ENCODE peak calls at places on chromosomes 3 and 15, in six cellular contexts. One of them, this sample, is unnamed.

GRCh38 chr3:152350139-152350538 is 81.4 kb downstream of the MBNL1 start:
- DNase-seq in thoracic aorta: no peak
- DNase-seq in endothelial cell: no peak
- DNase-seq in bronchial epithelial cell: no peak
- DNase-seq in OCI-LY7: no peak
- DNase-seq in natural killer cell: no peak
- DNase-seq in this sample: no peak

GRCh38 chr3:106945435-106945834 is 431.8 kb upstream of the CCDC54 start:
- DNase-seq in thoracic aorta: no peak
- DNase-seq in endothelial cell: no peak
- DNase-seq in bronchial epithelial cell: no peak
- DNase-seq in OCI-LY7: no peak
- DNase-seq in natural killer cell: no peak
- DNase-seq in this sample: no peak

GRCh38 chr3:124793054-124793740 is 62.9 kb downstream of the UMPS start:
- DNase-seq in thoracic aorta: no peak
- DNase-seq in endothelial cell: no peak
- DNase-seq in bronchial epithelial cell: peak; percentile 69
- DNase-seq in OCI-LY7: no peak
- DNase-seq in natural killer cell: no peak
- DNase-seq in this sample: no peak

GRCh38 chr3:144055604-144056003 is 84.0 kb downstream of the DIPK2A start:
- DNase-seq in thoracic aorta: no peak
- DNase-seq in endothelial cell: no peak
- DNase-seq in bronchial epithelial cell: peak; percentile 37
- DNase-seq in OCI-LY7: no peak
- DNase-seq in natural killer cell: no peak
- DNase-seq in this sample: no peak

GRCh38 chr15:74497584-74497983 is 36.6 kb upstream of the UBL7 start:
- DNase-seq in thoracic aorta: no peak
- DNase-seq in endothelial cell: no peak
- DNase-seq in bronchial epithelial cell: peak; percentile 93
- DNase-seq in OCI-LY7: no peak
- DNase-seq in natural killer cell: no peak
- DNase-seq in this sample: no peak

GRCh38 chr3:15753056-15753710 is 44.6 kb downstream of the ANKRD28 start:
- DNase-seq in thoracic aorta: no peak
- DNase-seq in endothelial cell: no peak
- DNase-seq in bronchial epithelial cell: peak; percentile 1
- DNase-seq in OCI-LY7: no peak
- DNase-seq in natural killer cell: no peak
- DNase-seq in this sample: no peak

GRCh38 chr3:131957980-131958379 is 76.8 kb downstream of the CPNE4 start:
- DNase-seq in thoracic aorta: no peak
- DNase-seq in endothelial cell: no peak
- DNase-seq in bronchial epithelial cell: peak; percentile 3
- DNase-seq in OCI-LY7: no peak
- DNase-seq in natural killer cell: no peak
- DNase-seq in this sample: no peak

GRCh38 chr15:44545934-44546802 is 9.2 kb downstream of the EIF3J start:
- DNase-seq in thoracic aorta: no peak
- DNase-seq in endothelial cell: no peak
- DNase-seq in bronchial epithelial cell: peak; percentile 46
- DNase-seq in OCI-LY7: peak; percentile 35
- DNase-seq in natural killer cell: no peak
- DNase-seq in this sample: no peak

GRCh38 chr3:150830094-150830681 is 67.2 kb upstream of the SIAH2 start:
- DNase-seq in thoracic aorta: no peak
- DNase-seq in endothelial cell: no peak
- DNase-seq in bronchial epithelial cell: peak; percentile 8
- DNase-seq in OCI-LY7: peak; percentile 26
- DNase-seq in natural killer cell: no peak
- DNase-seq in this sample: no peak

GRCh38 chr15:67456677-67457529 is 64.0 kb upstream of the C15orf61 start:
- DNase-seq in thoracic aorta: peak; percentile 19
- DNase-seq in endothelial cell: peak; percentile 85
- DNase-seq in bronchial epithelial cell: peak; percentile 56
- DNase-seq in OCI-LY7: peak; percentile 79
- DNase-seq in natural killer cell: peak; percentile 71
- DNase-seq in this sample: peak; percentile 94

GRCh38 chr3:71282976-71283375 is 300.6 kb downstream of the FOXP1 start:
- DNase-seq in thoracic aorta: no peak
- DNase-seq in endothelial cell: no peak
- DNase-seq in bronchial epithelial cell: no peak
- DNase-seq in OCI-LY7: no peak
- DNase-seq in natural killer cell: no peak
- DNase-seq in this sample: no peak

GRCh38 chr3:122758877-122759670 is 34.6 kb downstream of the HSPBAP1 start:
- DNase-seq in thoracic aorta: no peak
- DNase-seq in endothelial cell: no peak
- DNase-seq in bronchial epithelial cell: peak; percentile 18
- DNase-seq in OCI-LY7: no peak
- DNase-seq in natural killer cell: no peak
- DNase-seq in this sample: no peak

DNA sequence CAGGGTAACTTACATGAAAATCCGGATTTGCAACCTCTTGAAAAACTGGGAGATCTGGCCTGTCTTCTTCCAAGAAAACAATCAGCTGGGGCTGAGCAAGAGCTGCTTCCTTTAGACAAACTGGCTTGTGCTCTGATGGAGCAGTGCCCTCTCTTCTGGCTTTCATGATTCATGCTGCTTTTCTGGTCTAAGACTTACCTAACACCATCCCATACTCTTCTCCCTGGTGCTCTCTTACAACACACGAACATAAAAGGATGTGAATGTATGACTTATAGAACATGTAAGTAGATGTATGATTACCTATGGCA is 9.9 kb downstream of the TJP1 start:
- DNase-seq in thoracic aorta: no peak
- DNase-seq in endothelial cell: no peak
- DNase-seq in bronchial epithelial cell: peak; percentile 94
- DNase-seq in OCI-LY7: no peak
- DNase-seq in natural killer cell: no peak
- DNase-seq in this sample: no peak
- TF ChIP-seq CTCF in thoracic aorta: no peak
- TF ChIP-seq CTCF in endothelial cell: no peak
- TF ChIP-seq CTCF in bronchial epithelial cell: no peak
- TF ChIP-seq CTCF in OCI-LY7: no peak
- TF ChIP-seq CTCF in natural killer cell: no peak
- TF ChIP-seq CTCF in this sample: no peak

GRCh38 chr3:61560452-61561373 is 658 bp upstream of the PTPRG start:
- DNase-seq in thoracic aorta: peak; percentile 47
- DNase-seq in endothelial cell: peak; percentile 78
- DNase-seq in bronchial epithelial cell: peak; percentile 66
- DNase-seq in OCI-LY7: peak; percentile 70
- DNase-seq in natural killer cell: no peak
- DNase-seq in this sample: peak; percentile 65
- TF ChIP-seq CTCF in thoracic aorta: peak; percentile 17
- TF ChIP-seq CTCF in endothelial cell: no peak
- TF ChIP-seq CTCF in bronchial epithelial cell: peak; percentile 22
- TF ChIP-seq CTCF in OCI-LY7: peak; percentile 6
- TF ChIP-seq CTCF in natural killer cell: no peak
- TF ChIP-seq CTCF in this sample: peak; percentile 34

GRCh38 chr3:179376474-179376873 is 29.0 kb downstream of the MFN1 start:
- DNase-seq in thoracic aorta: no peak
- DNase-seq in endothelial cell: no peak
- DNase-seq in bronchial epithelial cell: no peak
- DNase-seq in OCI-LY7: no peak
- DNase-seq in natural killer cell: no peak
- DNase-seq in this sample: no peak

GRCh38 chr3:179375091-179375999 is 27.8 kb downstream of the MFN1 start:
- DNase-seq in thoracic aorta: no peak
- DNase-seq in endothelial cell: no peak
- DNase-seq in bronchial epithelial cell: no peak
- DNase-seq in OCI-LY7: no peak
- DNase-seq in natural killer cell: no peak
- DNase-seq in this sample: no peak

DNA sequence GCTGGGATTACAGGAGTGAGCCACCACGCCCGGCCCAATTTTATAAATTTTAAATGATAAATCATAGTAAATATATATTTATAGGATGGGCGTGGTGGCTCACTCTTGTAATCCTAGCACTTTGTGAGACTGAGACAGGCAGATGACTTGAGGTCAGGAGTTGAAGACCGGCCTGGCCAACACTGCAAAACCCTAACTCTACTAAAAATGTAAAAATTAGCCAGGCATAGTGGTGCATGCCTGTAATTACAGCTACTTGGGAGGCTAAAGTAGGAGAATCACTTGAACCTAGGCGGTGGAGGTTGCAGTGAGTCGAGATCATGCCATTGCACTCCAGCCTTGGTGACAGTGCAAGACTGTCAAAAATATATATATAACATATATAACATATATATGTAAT is 26.4 kb downstream of the MFN1 start:
- DNase-seq in thoracic aorta: no peak
- DNase-seq in endothelial cell: no peak
- DNase-seq in bronchial epithelial cell: no peak
- DNase-seq in OCI-LY7: no peak
- DNase-seq in natural killer cell: no peak
- DNase-seq in this sample: no peak
- TF ChIP-seq CTCF in thoracic aorta: no peak
- TF ChIP-seq CTCF in endothelial cell: peak; percentile 19
- TF ChIP-seq CTCF in bronchial epithelial cell: no peak
- TF ChIP-seq CTCF in OCI-LY7: no peak
- TF ChIP-seq CTCF in natural killer cell: no peak
- TF ChIP-seq CTCF in this sample: no peak

GRCh38 chr3:25505581-25505980 is 77.5 kb downstream of the RARB start:
- DNase-seq in thoracic aorta: no peak
- DNase-seq in endothelial cell: no peak
- DNase-seq in bronchial epithelial cell: no peak
- DNase-seq in OCI-LY7: no peak
- DNase-seq in natural killer cell: no peak
- DNase-seq in this sample: no peak

GRCh38 chr3:25507811-25508210 is 79.7 kb downstream of the RARB start:
- DNase-seq in thoracic aorta: no peak
- DNase-seq in endothelial cell: no peak
- DNase-seq in bronchial epithelial cell: no peak
- DNase-seq in OCI-LY7: no peak
- DNase-seq in natural killer cell: no peak
- DNase-seq in this sample: no peak

GRCh38 chr3:25503758-25504157 is 75.7 kb downstream of the RARB start:
- DNase-seq in thoracic aorta: no peak
- DNase-seq in endothelial cell: no peak
- DNase-seq in bronchial epithelial cell: no peak
- DNase-seq in OCI-LY7: no peak
- DNase-seq in natural killer cell: no peak
- DNase-seq in this sample: no peak

GRCh38 chr3:25497096-25497495 is 69.0 kb downstream of the RARB start:
- DNase-seq in thoracic aorta: no peak
- DNase-seq in endothelial cell: no peak
- DNase-seq in bronchial epithelial cell: no peak
- DNase-seq in OCI-LY7: no peak
- DNase-seq in natural killer cell: no peak
- DNase-seq in this sample: no peak

DNA sequence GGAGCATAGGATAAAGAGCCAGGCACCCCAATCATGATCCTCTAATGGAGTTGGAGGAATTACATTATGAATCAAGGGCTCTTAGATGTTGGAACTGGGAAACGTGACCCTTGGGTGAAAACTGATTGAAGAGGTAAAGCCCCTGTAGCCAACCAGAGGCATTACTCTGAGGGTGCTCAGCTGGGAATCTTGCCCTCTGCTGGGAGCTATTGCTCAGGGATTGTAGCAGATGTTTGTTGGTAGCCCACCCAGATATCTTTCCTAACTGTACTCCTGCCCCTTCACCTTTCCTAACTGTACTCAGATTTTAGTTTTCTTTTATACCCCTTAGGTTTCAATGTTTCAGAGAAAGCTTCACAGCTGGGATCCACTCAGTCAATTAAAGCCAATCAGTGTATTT is 74.2 kb downstream of the RARB start:
- DNase-seq in thoracic aorta: no peak
- DNase-seq in endothelial cell: no peak
- DNase-seq in bronchial epithelial cell: no peak
- DNase-seq in OCI-LY7: no peak
- DNase-seq in natural killer cell: no peak
- DNase-seq in this sample: no peak
- TF ChIP-seq CTCF in thoracic aorta: no peak
- TF ChIP-seq CTCF in endothelial cell: no peak
- TF ChIP-seq CTCF in bronchial epithelial cell: no peak
- TF ChIP-seq CTCF in OCI-LY7: no peak
- TF ChIP-seq CTCF in natural killer cell: no peak
- TF ChIP-seq CTCF in this sample: no peak

GRCh38 chr3:45035441-45036301 is 9.6 kb downstream of the CLEC3B start:
- DNase-seq in thoracic aorta: no peak
- DNase-seq in endothelial cell: peak; percentile 26
- DNase-seq in bronchial epithelial cell: no peak
- DNase-seq in OCI-LY7: no peak
- DNase-seq in natural killer cell: no peak
- DNase-seq in this sample: no peak
- TF ChIP-seq CTCF in thoracic aorta: peak; percentile 25
- TF ChIP-seq CTCF in endothelial cell: no peak
- TF ChIP-seq CTCF in bronchial epithelial cell: no peak
- TF ChIP-seq CTCF in OCI-LY7: no peak
- TF ChIP-seq CTCF in natural killer cell: no peak
- TF ChIP-seq CTCF in this sample: no peak